ENCODE peak calls at places on chromosome 9, in seven cellular contexts. P is mucosa of descending colon, R is fibroblast of mammary gland, V is Peyer's patch, Z is astrocyte of the spinal cord, B is IMR-90, N is fibroblast of pulmonary artery. F is an unnamed sample.

GRCh38 chr9:24413651-24414050 is 132.0 kb downstream of the IZUMO3 start:
- DNase-seq in V (no peak), B (no peak), R (peak), N (peak), Z (peak), P (no peak), F (no peak)

GRCh38 chr9:133604214-133604613 is 5.0 kb downstream of the FAM163B start:
- DNase-seq in N (no peak), B (no peak), R (no peak), P (no peak), Z (no peak), V (no peak), F (no peak)

GRCh38 chr9:37911271-37911681 is 7.3 kb upstream of the SLC25A51 start:
- DNase-seq in V (no peak), N (peak), Z (peak), P (no peak), R (peak), B (peak), F (no peak)

GRCh38 chr9:129026442-129027223 is 1.5 kb downstream of the SH3GLB2 start:
- DNase-seq in P (peak), V (peak), Z (peak), R (no peak), B (peak), N (no peak), F (no peak)

GRCh38 chr9:7237473-7238243 is 479.9 kb downstream of the KDM4C start:
- DNase-seq in P (no peak), B (peak), V (no peak), Z (peak), R (peak), N (peak), F (no peak)

GRCh38 chr9:124045076-124045829 is 33.7 kb downstream of the LHX2 start:
- DNase-seq in Z (peak), V (no peak), B (peak), N (peak), R (peak), P (no peak), F (no peak)

GRCh38 chr9:2817987-2818386 is 25.9 kb downstream of the PUM3 start:
- DNase-seq in Z (peak), B (peak), N (peak), P (no peak), R (peak), V (no peak), F (no peak)

GRCh38 chr9:34994429-34995287 is 5.1 kb downstream of the DNAJB5 start:
- DNase-seq in V (peak), P (peak), N (peak), Z (peak), R (peak), B (peak), F (peak)

GRCh38 chr9:121455527-121456239 is 44.0 kb downstream of the GGTA1 start:
- DNase-seq in Z (no peak), N (no peak), R (peak), P (no peak), B (no peak), V (no peak), F (peak)

GRCh38 chr9:111891910-111892499 is 4.6 kb upstream of the UGCG start:
- DNase-seq in B (no peak), V (peak), Z (no peak), N (no peak), R (no peak), P (peak), F (peak)

GRCh38 chr9:100083448-100084144 is 15.2 kb downstream of the ERP44 start:
- DNase-seq in Z (no peak), P (no peak), B (no peak), R (no peak), N (no peak), V (no peak), F (peak)

GRCh38 chr9:128113526-128114325 is 13.8 kb downstream of the PTGES2 start:
- DNase-seq in B (no peak), V (peak), R (no peak), N (no peak), Z (no peak), P (no peak), F (no peak)

GRCh38 chr9:126698251-126698650 is 84.5 kb downstream of the LMX1B start:
- DNase-seq in N (no peak), V (no peak), B (no peak), Z (no peak), P (no peak), R (no peak), F (no peak)

GRCh38 chr9:92759990-92760893 is 4.4 kb downstream of the BICD2 start:
- DNase-seq in P (no peak), N (no peak), R (no peak), Z (no peak), B (no peak), V (no peak), F (no peak)

GRCh38 chr9:99820330-99821186 is 1.1 kb upstream of the NR4A3 start:
- DNase-seq in R (peak), B (peak), Z (peak), N (peak), P (peak), V (peak), F (peak)

GRCh38 chr9:37441776-37442370 is 19.4 kb downstream of the GRHPR start:
- DNase-seq in V (no peak), N (no peak), P (no peak), R (no peak), B (no peak), Z (no peak), F (no peak)

GRCh38 chr9:2916382-2916985 is 72.6 kb upstream of the PUM3 start:
- DNase-seq in Z (no peak), N (peak), V (no peak), R (no peak), P (no peak), B (no peak), F (no peak)

GRCh38 chr9:14209399-14209990 is 104.4 kb downstream of the NFIB start:
- DNase-seq in N (no peak), B (no peak), V (no peak), Z (peak), P (no peak), R (no peak), F (no peak)

GRCh38 chr9:77846957-77847574 is 184.5 kb downstream of the GNAQ start:
- DNase-seq in R (peak), B (peak), N (peak), V (no peak), Z (peak), P (no peak), F (no peak)

GRCh38 chr9:34536685-34537084 is 13.9 kb upstream of the ENHO start:
- DNase-seq in B (no peak), R (no peak), P (no peak), N (no peak), Z (no peak), V (no peak), F (no peak)

GRCh38 chr9:70816316-70816715 is 305.1 kb downstream of the TRPM3 start:
- DNase-seq in V (no peak), P (no peak), R (no peak), B (no peak), Z (no peak), N (no peak), F (no peak)

GRCh38 chr9:135486267-135487065 is 6.9 kb downstream of the PPP1R26 start:
- DNase-seq in B (no peak), R (no peak), V (no peak), P (no peak), N (no peak), Z (no peak), F (no peak)

GRCh38 chr9:127788337-127789011 is 2.6 kb downstream of the CDK9 start:
- DNase-seq in Z (no peak), R (no peak), N (no peak), P (no peak), V (no peak), B (no peak), F (no peak)

GRCh38 chr9:130483281-130483949 is 38.7 kb downstream of the ASS1 start:
- DNase-seq in P (no peak), N (no peak), B (no peak), V (no peak), R (no peak), Z (no peak), F (no peak)

GRCh38 chr9:117732494-117732893 is 28.3 kb downstream of the TLR4 start:
- DNase-seq in P (no peak), B (no peak), R (no peak), N (no peak), V (peak), Z (no peak), F (no peak)

GRCh38 chr9:115132648-115133047 is 14.7 kb upstream of the TNC start:
- DNase-seq in N (peak), P (no peak), V (no peak), R (peak), B (peak), Z (peak), F (no peak)

GRCh38 chr9:20276762-20277161 is 345.5 kb downstream of the MLLT3 start:
- DNase-seq in Z (no peak), P (no peak), N (no peak), B (no peak), V (no peak), R (no peak), F (no peak)

GRCh38 chr9:20269620-20270019 is 352.7 kb downstream of the MLLT3 start:
- DNase-seq in N (no peak), Z (no peak), R (no peak), P (no peak), V (no peak), B (no peak), F (no peak)

GRCh38 chr9:20270176-20270575 is 352.1 kb downstream of the MLLT3 start:
- DNase-seq in R (peak), Z (no peak), P (no peak), V (no peak), B (no peak), N (no peak), F (no peak)

GRCh38 chr9:20271107-20271506 is 351.2 kb downstream of the MLLT3 start:
- DNase-seq in Z (no peak), N (no peak), R (peak), V (no peak), P (no peak), B (no peak), F (no peak)

DNA sequence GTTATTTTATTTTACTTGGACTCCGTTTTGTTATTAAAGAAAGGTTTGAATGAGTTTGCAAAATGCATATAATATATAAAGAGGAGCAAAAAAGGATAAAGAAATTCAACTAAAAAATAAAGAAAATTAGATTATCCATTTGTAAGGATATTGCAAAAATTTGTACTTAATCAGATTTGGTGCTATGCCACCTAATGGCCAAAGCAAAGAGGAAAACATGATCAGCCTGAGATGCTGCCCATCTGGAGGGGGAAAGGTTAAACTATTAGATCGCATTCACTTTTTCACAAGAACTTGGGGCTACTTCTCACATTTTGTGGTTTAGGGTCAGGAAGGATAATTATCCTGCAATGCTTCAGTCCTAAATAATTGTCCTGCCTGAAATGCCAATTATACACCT is 350.6 kb downstream of the MLLT3 start:
- DNase-seq in Z (no peak), B (no peak), V (no peak), P (no peak), R (peak), N (no peak), F (no peak)
- TF ChIP-seq CTCF in Z (no peak), B (no peak), V (no peak), P (no peak), R (peak), N (no peak), F (peak)

GRCh38 chr9:95103385-95104087 is 214.0 kb downstream of the FANCC start:
- DNase-seq in Z (no peak), V (no peak), N (no peak), B (no peak), R (no peak), P (no peak), F (no peak)
- TF ChIP-seq CTCF in Z (peak), V (no peak), N (peak), B (no peak), R (peak), P (no peak), F (no peak)

GRCh38 chr9:93965830-93966577 is 10.8 kb upstream of the BARX1 start:
- DNase-seq in Z (no peak), V (no peak), P (no peak), B (no peak), R (no peak), N (no peak), F (peak)
- TF ChIP-seq CTCF in Z (no peak), V (no peak), P (no peak), B (no peak), R (no peak), N (peak), F (no peak)

GRCh38 chr9:10050016-10050415 is 562.8 kb downstream of the PTPRD start:
- DNase-seq in V (no peak), N (no peak), B (peak), P (no peak), Z (peak), R (peak), F (no peak)

GRCh38 chr9:10048994-10049393 is 563.8 kb downstream of the PTPRD start:
- DNase-seq in P (no peak), B (no peak), V (no peak), N (no peak), R (no peak), Z (no peak), F (no peak)

GRCh38 chr9:10045598-10045997 is 567.2 kb downstream of the PTPRD start:
- DNase-seq in B (peak), Z (peak), P (no peak), N (peak), V (no peak), R (peak), F (no peak)
- TF ChIP-seq CTCF in B (peak), Z (peak), P (no peak), N (no peak), V (no peak), R (peak), F (no peak)

GRCh38 chr9:96871176-96871575 is 16.9 kb upstream of the ZNF782 start:
- DNase-seq in P (no peak), V (no peak), Z (no peak), N (no peak), R (no peak), B (no peak), F (no peak)

GRCh38 chr9:96877269-96877668 is 23.0 kb upstream of the ZNF782 start:
- DNase-seq in Z (no peak), B (no peak), V (no peak), N (no peak), R (no peak), P (no peak), F (no peak)

GRCh38 chr9:96874947-96875459 is 20.7 kb upstream of the ZNF782 start:
- DNase-seq in B (peak), P (peak), N (peak), R (peak), V (peak), Z (peak), F (peak)

GRCh38 chr9:96874201-96874785 is 20.0 kb upstream of the ZNF782 start:
- DNase-seq in B (no peak), R (no peak), P (no peak), V (no peak), N (no peak), Z (no peak), F (no peak)

DNA sequence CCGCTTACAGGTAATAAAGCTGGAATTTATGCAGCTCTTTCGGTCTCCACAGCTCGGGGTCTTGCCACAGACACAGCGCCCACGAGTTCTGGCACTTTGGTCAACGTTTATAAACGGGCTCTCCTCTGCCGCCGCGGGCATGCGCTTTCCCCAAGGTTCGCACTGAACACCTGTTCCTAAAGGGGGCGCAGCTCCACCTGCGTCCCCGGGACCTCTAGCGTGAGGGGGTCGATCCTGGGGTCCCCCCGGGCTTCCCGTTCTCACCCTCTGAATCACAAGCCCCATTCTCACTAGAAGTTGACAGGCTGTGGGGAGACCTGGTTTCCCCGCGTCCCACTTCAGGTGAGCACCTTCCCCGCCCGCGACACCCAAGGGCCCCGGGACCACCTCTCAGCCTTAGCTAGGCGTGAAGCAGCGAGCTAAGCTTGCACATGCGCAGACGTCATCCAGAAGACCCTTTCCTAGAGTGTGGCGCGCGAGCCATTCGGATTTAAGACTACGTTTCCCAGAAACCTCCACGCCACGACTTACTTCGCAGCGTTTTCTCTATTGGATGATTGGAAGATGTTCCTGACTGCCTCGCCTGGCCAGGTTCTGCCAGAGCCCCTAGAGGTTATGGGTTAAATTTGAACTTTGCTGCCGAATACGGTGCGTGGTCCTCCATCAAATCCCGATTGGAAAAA is 21.3 kb upstream of the ZNF782 start:
- DNase-seq in Z (peak), R (peak), N (peak), V (peak), P (peak), B (peak), F (peak)
- TF ChIP-seq CTCF in Z (peak), R (peak), N (peak), V (peak), P (no peak), B (peak), F (peak)

DNA sequence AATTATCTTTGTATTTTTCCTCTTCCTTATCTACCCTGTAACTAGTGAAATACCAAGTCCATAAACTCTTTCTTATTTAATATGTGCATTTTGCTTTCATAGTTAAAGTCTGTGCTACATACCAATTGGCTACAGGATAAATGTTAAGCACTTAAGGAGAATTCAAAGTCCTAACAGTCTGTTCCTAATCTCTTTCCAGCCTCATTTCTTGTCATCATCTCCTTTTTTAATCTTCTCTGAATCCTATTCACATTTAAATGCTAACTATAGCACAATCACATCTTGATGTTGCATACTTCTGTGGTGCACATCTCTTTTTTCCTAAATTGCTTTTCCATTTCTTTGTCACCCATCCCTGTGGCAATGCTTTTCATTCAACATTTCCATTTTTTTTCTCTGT is 996.1 kb upstream of the TYRP1 start:
- DNase-seq in N (no peak), R (no peak), P (no peak), Z (no peak), V (no peak), B (no peak), F (no peak)
- TF ChIP-seq CTCF in N (no peak), R (no peak), P (no peak), Z (no peak), V (no peak), B (no peak), F (no peak)

F was measured in GM13977.